ENCODE peak calls at places on chromosomes 3 and 15, in seven cellular contexts. One of them, this sample, is unnamed.

GRCh38 chr15:99763827-99764226 is 30.6 kb upstream of the LYSMD4 start:
- DNase-seq in testis: no peak
- DNase-seq in HFF-Myc: no peak
- DNase-seq in cardiac muscle cell: no peak
- DNase-seq in mucosa of descending colon: no peak
- DNase-seq in psoas muscle: no peak
- DNase-seq in uterus: no peak
- DNase-seq in this sample: no peak

GRCh38 chr3:124395584-124396340 is 334.5 kb upstream of the UMPS start:
- DNase-seq in testis: peak; percentile 73
- DNase-seq in HFF-Myc: no peak
- DNase-seq in cardiac muscle cell: no peak
- DNase-seq in mucosa of descending colon: peak; percentile 13
- DNase-seq in psoas muscle: no peak
- DNase-seq in uterus: peak; percentile 33
- DNase-seq in this sample: no peak

GRCh38 chr15:47366884-47367283 is 350.4 kb upstream of the SEMA6D start:
- DNase-seq in testis: no peak
- DNase-seq in HFF-Myc: no peak
- DNase-seq in cardiac muscle cell: no peak
- DNase-seq in mucosa of descending colon: no peak
- DNase-seq in psoas muscle: no peak
- DNase-seq in uterus: no peak
- DNase-seq in this sample: no peak

GRCh38 chr15:63551400-63551799 is 45.8 kb upstream of the FBXL22 start:
- DNase-seq in testis: no peak
- DNase-seq in HFF-Myc: no peak
- DNase-seq in cardiac muscle cell: no peak
- DNase-seq in mucosa of descending colon: no peak
- DNase-seq in psoas muscle: no peak
- DNase-seq in uterus: no peak
- DNase-seq in this sample: no peak

GRCh38 chr3:155034786-155035185 is 45.3 kb upstream of the MME start:
- DNase-seq in testis: no peak
- DNase-seq in HFF-Myc: no peak
- DNase-seq in cardiac muscle cell: no peak
- DNase-seq in mucosa of descending colon: no peak
- DNase-seq in psoas muscle: no peak
- DNase-seq in uterus: no peak
- DNase-seq in this sample: no peak

GRCh38 chr3:50125541-50126286 is 29.4 kb upstream of the SEMA3F start:
- DNase-seq in testis: no peak
- DNase-seq in HFF-Myc: no peak
- DNase-seq in cardiac muscle cell: no peak
- DNase-seq in mucosa of descending colon: no peak
- DNase-seq in psoas muscle: peak; percentile 29
- DNase-seq in uterus: no peak
- DNase-seq in this sample: no peak

GRCh38 chr3:4744405-4745239 is 234.6 kb upstream of the BHLHE40 start:
- DNase-seq in testis: no peak
- DNase-seq in HFF-Myc: no peak
- DNase-seq in cardiac muscle cell: no peak
- DNase-seq in mucosa of descending colon: no peak
- DNase-seq in psoas muscle: no peak
- DNase-seq in uterus: no peak
- DNase-seq in this sample: no peak

GRCh38 chr3:25155696-25156471 is 272.2 kb upstream of the RARB start:
- DNase-seq in testis: no peak
- DNase-seq in HFF-Myc: peak; percentile 67
- DNase-seq in cardiac muscle cell: no peak
- DNase-seq in mucosa of descending colon: no peak
- DNase-seq in psoas muscle: no peak
- DNase-seq in uterus: no peak
- DNase-seq in this sample: no peak

GRCh38 chr15:90705212-90705611 is 11.9 kb upstream of the BLM start:
- DNase-seq in testis: no peak
- DNase-seq in HFF-Myc: no peak
- DNase-seq in cardiac muscle cell: no peak
- DNase-seq in mucosa of descending colon: no peak
- DNase-seq in psoas muscle: no peak
- DNase-seq in uterus: no peak
- DNase-seq in this sample: no peak

GRCh38 chr15:58165661-58166060 is 27.5 kb downstream of the AQP9 start:
- DNase-seq in testis: peak; percentile 93
- DNase-seq in HFF-Myc: no peak
- DNase-seq in cardiac muscle cell: peak; percentile 65
- DNase-seq in mucosa of descending colon: peak; percentile 36
- DNase-seq in psoas muscle: no peak
- DNase-seq in uterus: no peak
- DNase-seq in this sample: no peak

GRCh38 chr15:60583946-60584345 is 105.0 kb upstream of the ICE2 start:
- DNase-seq in testis: no peak
- DNase-seq in HFF-Myc: no peak
- DNase-seq in cardiac muscle cell: no peak
- DNase-seq in mucosa of descending colon: no peak
- DNase-seq in psoas muscle: no peak
- DNase-seq in uterus: no peak
- DNase-seq in this sample: no peak

GRCh38 chr15:56307180-56307579 is 58.0 kb upstream of the TEX9 start:
- DNase-seq in testis: no peak
- DNase-seq in HFF-Myc: no peak
- DNase-seq in cardiac muscle cell: no peak
- DNase-seq in mucosa of descending colon: no peak
- DNase-seq in psoas muscle: no peak
- DNase-seq in uterus: no peak
- DNase-seq in this sample: no peak

GRCh38 chr15:76161153-76162049 is 101.6 kb downstream of the TMEM266 start:
- DNase-seq in testis: no peak
- DNase-seq in HFF-Myc: no peak
- DNase-seq in cardiac muscle cell: no peak
- DNase-seq in mucosa of descending colon: no peak
- DNase-seq in psoas muscle: peak; percentile 54
- DNase-seq in uterus: no peak
- DNase-seq in this sample: no peak

GRCh38 chr3:182683335-182684257 is 109.7 kb upstream of the ATP11B start:
- DNase-seq in testis: peak; percentile 81
- DNase-seq in HFF-Myc: peak; percentile 38
- DNase-seq in cardiac muscle cell: peak; percentile 82
- DNase-seq in mucosa of descending colon: peak; percentile 84
- DNase-seq in psoas muscle: no peak
- DNase-seq in uterus: peak; percentile 37
- DNase-seq in this sample: peak; percentile 82

GRCh38 chr3:134076816-134077215 is 47.1 kb upstream of the SLCO2A1 start:
- DNase-seq in testis: no peak
- DNase-seq in HFF-Myc: no peak
- DNase-seq in cardiac muscle cell: no peak
- DNase-seq in mucosa of descending colon: no peak
- DNase-seq in psoas muscle: no peak
- DNase-seq in uterus: no peak
- DNase-seq in this sample: no peak

GRCh38 chr3:194058189-194058571 is 77.8 kb upstream of the HES1 start:
- DNase-seq in testis: peak; percentile 72
- DNase-seq in HFF-Myc: no peak
- DNase-seq in cardiac muscle cell: peak; percentile 85
- DNase-seq in mucosa of descending colon: peak; percentile 59
- DNase-seq in psoas muscle: peak; percentile 88
- DNase-seq in uterus: peak; percentile 26
- DNase-seq in this sample: peak; percentile 79

GRCh38 chr3:6985848-6986247 is 124.9 kb downstream of the GRM7 start:
- DNase-seq in testis: no peak
- DNase-seq in HFF-Myc: no peak
- DNase-seq in cardiac muscle cell: no peak
- DNase-seq in mucosa of descending colon: no peak
- DNase-seq in psoas muscle: no peak
- DNase-seq in uterus: no peak
- DNase-seq in this sample: no peak

GRCh38 chr3:33312361-33312760 is 35.1 kb downstream of the FBXL2 start:
- DNase-seq in testis: no peak
- DNase-seq in HFF-Myc: no peak
- DNase-seq in cardiac muscle cell: no peak
- DNase-seq in mucosa of descending colon: no peak
- DNase-seq in psoas muscle: no peak
- DNase-seq in uterus: no peak
- DNase-seq in this sample: no peak

GRCh38 chr3:188264231-188265213 is 110.6 kb downstream of the LPP start:
- DNase-seq in testis: no peak
- DNase-seq in HFF-Myc: no peak
- DNase-seq in cardiac muscle cell: no peak
- DNase-seq in mucosa of descending colon: no peak
- DNase-seq in psoas muscle: peak; percentile 77
- DNase-seq in uterus: peak; percentile 78
- DNase-seq in this sample: no peak

GRCh38 chr3:143783856-143784370 is 64.4 kb downstream of the SLC9A9 start:
- DNase-seq in testis: no peak
- DNase-seq in HFF-Myc: no peak
- DNase-seq in cardiac muscle cell: peak; percentile 20
- DNase-seq in mucosa of descending colon: no peak
- DNase-seq in psoas muscle: no peak
- DNase-seq in uterus: no peak
- DNase-seq in this sample: no peak

GRCh38 chr15:50162988-50163718 is 18.8 kb upstream of the SLC27A2 start:
- DNase-seq in testis: no peak
- DNase-seq in HFF-Myc: no peak
- DNase-seq in cardiac muscle cell: no peak
- DNase-seq in mucosa of descending colon: no peak
- DNase-seq in psoas muscle: no peak
- DNase-seq in uterus: no peak
- DNase-seq in this sample: no peak

DNA sequence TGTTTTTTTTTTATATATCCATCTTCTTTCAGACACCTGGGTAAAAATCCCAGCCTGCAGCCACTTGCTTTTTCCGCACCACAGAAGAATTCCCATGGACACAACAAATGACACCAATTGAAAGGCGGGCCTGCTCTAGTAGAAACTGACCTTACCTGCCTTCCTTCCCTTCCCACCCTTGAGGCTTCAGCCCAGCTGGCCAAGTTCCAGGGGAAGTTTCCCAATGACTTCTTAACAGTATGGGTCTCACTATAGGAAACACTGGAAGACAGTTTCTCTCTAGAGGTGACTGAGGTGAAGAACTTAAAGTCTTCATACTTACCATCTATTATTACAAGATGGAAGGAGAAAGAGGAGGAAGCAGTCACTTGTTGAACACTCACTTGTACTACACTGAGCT is 714.2 kb upstream of the NR2F2 start:
- DNase-seq in testis: no peak
- DNase-seq in HFF-Myc: no peak
- DNase-seq in cardiac muscle cell: no peak
- DNase-seq in mucosa of descending colon: no peak
- DNase-seq in psoas muscle: no peak
- DNase-seq in uterus: no peak
- DNase-seq in this sample: no peak
- H3K4me3 ChIP-seq in testis: no peak overlapping the region
- H3K4me3 ChIP-seq in HFF-Myc: no peak overlapping the region
- H3K4me3 ChIP-seq in cardiac muscle cell: no peak overlapping the region
- H3K4me3 ChIP-seq in mucosa of descending colon: no peak overlapping the region
- H3K4me3 ChIP-seq in psoas muscle: no peak overlapping the region
- H3K4me3 ChIP-seq in uterus: no peak overlapping the region
- H3K4me3 ChIP-seq in this sample: no peak overlapping the region

GRCh38 chr15:79030470-79030869 is 60.1 kb downstream of the RASGRF1 start:
- DNase-seq in testis: no peak
- DNase-seq in HFF-Myc: no peak
- DNase-seq in cardiac muscle cell: no peak
- DNase-seq in mucosa of descending colon: no peak
- DNase-seq in psoas muscle: no peak
- DNase-seq in uterus: no peak
- DNase-seq in this sample: no peak
- TF ChIP-seq CTCF in testis: no peak
- TF ChIP-seq CTCF in HFF-Myc: no peak
- TF ChIP-seq CTCF in cardiac muscle cell: peak; percentile 2
- TF ChIP-seq CTCF in mucosa of descending colon: no peak
- TF ChIP-seq CTCF in psoas muscle: no peak
- TF ChIP-seq CTCF in uterus: no peak
- TF ChIP-seq CTCF in this sample: no peak

GRCh38 chr3:62133015-62133414 is 240.3 kb downstream of the FEZF2 start:
- DNase-seq in testis: no peak
- DNase-seq in HFF-Myc: no peak
- DNase-seq in cardiac muscle cell: no peak
- DNase-seq in mucosa of descending colon: no peak
- DNase-seq in psoas muscle: no peak
- DNase-seq in uterus: no peak
- DNase-seq in this sample: no peak

GRCh38 chr3:62131620-62132019 is 241.7 kb downstream of the FEZF2 start:
- DNase-seq in testis: no peak
- DNase-seq in HFF-Myc: no peak
- DNase-seq in cardiac muscle cell: peak; percentile 41
- DNase-seq in mucosa of descending colon: no peak
- DNase-seq in psoas muscle: no peak
- DNase-seq in uterus: no peak
- DNase-seq in this sample: no peak

GRCh38 chr3:62131050-62131449 is 242.3 kb downstream of the FEZF2 start:
- DNase-seq in testis: no peak
- DNase-seq in HFF-Myc: no peak
- DNase-seq in cardiac muscle cell: peak; percentile 7
- DNase-seq in mucosa of descending colon: no peak
- DNase-seq in psoas muscle: no peak
- DNase-seq in uterus: no peak
- DNase-seq in this sample: no peak

GRCh38 chr3:62134061-62134496 is 239.3 kb downstream of the FEZF2 start:
- DNase-seq in testis: peak; percentile 30
- DNase-seq in HFF-Myc: peak; percentile 42
- DNase-seq in cardiac muscle cell: peak; percentile 31
- DNase-seq in mucosa of descending colon: peak; percentile 89
- DNase-seq in psoas muscle: peak; percentile 84
- DNase-seq in uterus: peak; percentile 38
- DNase-seq in this sample: peak; percentile 78

GRCh38 chr3:62132027-62132590 is 241.2 kb downstream of the FEZF2 start:
- DNase-seq in testis: no peak
- DNase-seq in HFF-Myc: no peak
- DNase-seq in cardiac muscle cell: no peak
- DNase-seq in mucosa of descending colon: no peak
- DNase-seq in psoas muscle: no peak
- DNase-seq in uterus: no peak
- DNase-seq in this sample: no peak
- H3K4me3 ChIP-seq in testis: no peak overlapping the region
- H3K4me3 ChIP-seq in HFF-Myc: no peak overlapping the region
- H3K4me3 ChIP-seq in cardiac muscle cell: no peak overlapping the region
- H3K4me3 ChIP-seq in mucosa of descending colon: no peak overlapping the region
- H3K4me3 ChIP-seq in psoas muscle: no peak overlapping the region
- H3K4me3 ChIP-seq in uterus: no peak overlapping the region
- H3K4me3 ChIP-seq in this sample: no peak overlapping the region

DNA sequence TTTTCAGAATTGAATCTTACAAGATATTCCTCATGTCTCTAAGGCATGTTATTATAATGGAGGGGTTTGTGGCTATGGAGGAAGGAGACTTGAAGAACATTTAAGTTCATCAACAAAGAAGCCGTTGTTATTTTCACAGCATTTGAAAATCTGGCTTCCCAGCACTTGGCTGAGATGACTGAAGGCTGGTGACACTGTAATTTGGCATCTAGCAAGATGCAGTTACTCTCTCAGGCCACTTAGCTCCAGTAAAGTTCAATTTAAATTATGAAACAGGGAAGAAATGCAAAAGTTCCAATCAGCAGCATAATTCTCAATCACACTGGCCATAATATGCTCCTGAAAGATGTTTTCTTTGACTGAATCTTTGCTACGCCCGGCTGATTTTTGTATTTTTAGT is 139.4 kb upstream of the NUDT16 start:
- DNase-seq in testis: no peak
- DNase-seq in HFF-Myc: no peak
- DNase-seq in cardiac muscle cell: no peak
- DNase-seq in mucosa of descending colon: no peak
- DNase-seq in psoas muscle: no peak
- DNase-seq in uterus: no peak
- DNase-seq in this sample: no peak
- TF ChIP-seq CTCF in testis: no peak
- TF ChIP-seq CTCF in HFF-Myc: no peak
- TF ChIP-seq CTCF in cardiac muscle cell: no peak
- TF ChIP-seq CTCF in mucosa of descending colon: no peak
- TF ChIP-seq CTCF in psoas muscle: no peak
- TF ChIP-seq CTCF in uterus: no peak
- TF ChIP-seq CTCF in this sample: no peak

GRCh38 chr15:81092559-81092902 is 41.5 kb upstream of the CFAP161 start:
- DNase-seq in testis: peak; percentile 51
- DNase-seq in HFF-Myc: no peak
- DNase-seq in cardiac muscle cell: no peak
- DNase-seq in mucosa of descending colon: no peak
- DNase-seq in psoas muscle: peak; percentile 61
- DNase-seq in uterus: peak; percentile 39
- DNase-seq in this sample: no peak
- H3K4me3 ChIP-seq in testis: no peak overlapping the region
- H3K4me3 ChIP-seq in HFF-Myc: no peak overlapping the region
- H3K4me3 ChIP-seq in cardiac muscle cell: no peak overlapping the region
- H3K4me3 ChIP-seq in mucosa of descending colon: no peak overlapping the region
- H3K4me3 ChIP-seq in psoas muscle: peak overlapping the region; percentile 42
- H3K4me3 ChIP-seq in uterus: no peak overlapping the region
- H3K4me3 ChIP-seq in this sample: no peak overlapping the region

This sample was measured in colonic mucosa.